ENCODE peak calls at places on chromosome 11, in eight cellular contexts. U is HCT116, O is foreskin fibroblast, J is cardiac fibroblast, R is HFFc6, L is WTC11, D is cardiac muscle cell, Y is body of pancreas. W is an unnamed sample.

GRCh38 chr11:36186340-36186739 is 102.9 kb downstream of the COMMD9 start:
- DNase-seq in U (no peak), O (peak; percentile 86), J (peak; percentile 93), R (peak; percentile 15), L (no peak), D (peak; percentile 91), Y (no peak), W (no peak)

GRCh38 chr11:111283945-111284481 is 14.3 kb upstream of the POU2AF3 start:
- DNase-seq in U (no peak), O (peak; percentile 13), J (no peak), R (peak; percentile 75), L (no peak), D (no peak), Y (no peak), W (no peak)

GRCh38 chr11:26573896-26574295 is 1.8 kb upstream of the MUC15 start:
- DNase-seq in U (no peak), O (peak; percentile 18), J (no peak), R (no peak), L (no peak), D (no peak), Y (no peak), W (no peak)

GRCh38 chr11:129346916-129347315 is 28.7 kb upstream of the BARX2 start:
- DNase-seq in U (no peak), O (no peak), J (no peak), R (no peak), L (no peak), D (peak; percentile 9), Y (no peak), W (no peak)

GRCh38 chr11:75598900-75599299 is 36.8 kb downstream of the SERPINH1 start:
- DNase-seq in U (no peak), O (no peak), J (no peak), R (no peak), L (no peak), D (no peak), Y (no peak), W (no peak)

GRCh38 chr11:58195939-58196338 is 7.1 kb downstream of the OR9Q2 start:
- DNase-seq in U (no peak), O (no peak), J (no peak), R (no peak), L (no peak), D (no peak), Y (no peak), W (no peak)

GRCh38 chr11:6397636-6398035 is 7.4 kb downstream of the SMPD1 start:
- DNase-seq in U (no peak), O (peak; percentile 42), J (peak; percentile 60), R (peak; percentile 28), L (no peak), D (peak; percentile 61), Y (no peak), W (no peak)

GRCh38 chr11:29816359-29816758 is 200.5 kb downstream of the KCNA4 start:
- DNase-seq in U (no peak), O (no peak), J (no peak), R (no peak), L (no peak), D (no peak), Y (no peak), W (no peak)

GRCh38 chr11:59207988-59208432 is 4.7 kb downstream of the MPEG1 start:
- DNase-seq in U (no peak), O (peak; percentile 74), J (peak; percentile 81), R (peak; percentile 40), L (peak; percentile 15), D (peak; percentile 75), Y (peak; percentile 60), W (peak; percentile 42)

GRCh38 chr11:106086850-106087249 is 9.4 kb downstream of the AASDHPPT start:
- DNase-seq in U (no peak), O (peak; percentile 15), J (no peak), R (no peak), L (no peak), D (no peak), Y (no peak), W (no peak)

GRCh38 chr11:61912991-61913698 is 4.2 kb downstream of the RAB3IL1 start:
- DNase-seq in U (no peak), O (no peak), J (no peak), R (no peak), L (peak; percentile 17), D (no peak), Y (no peak), W (no peak)

GRCh38 chr11:1241706-1242105 is 18.8 kb downstream of the MUC5B start:
- DNase-seq in U (no peak), O (no peak), J (no peak), R (no peak), L (no peak), D (no peak), Y (no peak), W (no peak)

GRCh38 chr11:128336203-128336602 is 251.2 kb downstream of the ETS1 start:
- DNase-seq in U (no peak), O (peak; percentile 70), J (peak; percentile 87), R (peak; percentile 99), L (no peak), D (peak; percentile 78), Y (peak; percentile 22), W (no peak)

GRCh38 chr11:118047749-118048148 is 29.1 kb upstream of the TMPRSS4 start:
- DNase-seq in U (no peak), O (no peak), J (no peak), R (no peak), L (no peak), D (no peak), Y (no peak), W (no peak)

GRCh38 chr11:61141601-61142028 is 19.6 kb downstream of the VPS37C start:
- DNase-seq in U (no peak), O (no peak), J (no peak), R (no peak), L (no peak), D (no peak), Y (peak; percentile 75), W (no peak)

GRCh38 chr11:123430736-123431356 is 777 bp downstream of the GRAMD1B start:
- DNase-seq in U (no peak), O (peak; percentile 55), J (peak; percentile 49), R (peak; percentile 67), L (peak; percentile 64), D (peak; percentile 59), Y (peak; percentile 27), W (peak; percentile 49)

GRCh38 chr11:123431619-123432018 is 1.6 kb downstream of the GRAMD1B start:
- DNase-seq in U (no peak), O (peak; percentile 9), J (no peak), R (no peak), L (no peak), D (no peak), Y (no peak), W (no peak)

GRCh38 chr11:123434911-123435310 is 4.8 kb downstream of the GRAMD1B start:
- DNase-seq in U (no peak), O (no peak), J (no peak), R (no peak), L (peak; percentile 23), D (no peak), Y (no peak), W (no peak)

GRCh38 chr11:123437236-123437979 is 7.3 kb downstream of the GRAMD1B start:
- DNase-seq in U (no peak), O (no peak), J (no peak), R (no peak), L (no peak), D (no peak), Y (no peak), W (no peak)

GRCh38 chr11:123434262-123434661 is 4.2 kb downstream of the GRAMD1B start:
- DNase-seq in U (peak; percentile 43), O (peak; percentile 23), J (no peak), R (peak; percentile 45), L (peak; percentile 48), D (no peak), Y (no peak), W (peak; percentile 39)
- TF ChIP-seq CTCF in U (peak; percentile 43), O (peak; percentile 2), J (peak; percentile 34), R (peak; percentile 65), L (no peak), D (peak; percentile 25), Y (no peak), W (no peak)

GRCh38 chr11:120660024-120660565 is 148.5 kb downstream of the GRIK4 start:
- DNase-seq in U (peak; percentile 46), O (peak; percentile 5), J (peak; percentile 25), R (no peak), L (peak; percentile 84), D (peak; percentile 38), Y (no peak), W (peak; percentile 63)
- TF ChIP-seq CTCF in U (peak; percentile 76), O (peak; percentile 12), J (peak; percentile 26), R (peak; percentile 70), L (peak; percentile 67), D (peak; percentile 58), Y (peak; percentile 35), W (peak; percentile 62)

DNA sequence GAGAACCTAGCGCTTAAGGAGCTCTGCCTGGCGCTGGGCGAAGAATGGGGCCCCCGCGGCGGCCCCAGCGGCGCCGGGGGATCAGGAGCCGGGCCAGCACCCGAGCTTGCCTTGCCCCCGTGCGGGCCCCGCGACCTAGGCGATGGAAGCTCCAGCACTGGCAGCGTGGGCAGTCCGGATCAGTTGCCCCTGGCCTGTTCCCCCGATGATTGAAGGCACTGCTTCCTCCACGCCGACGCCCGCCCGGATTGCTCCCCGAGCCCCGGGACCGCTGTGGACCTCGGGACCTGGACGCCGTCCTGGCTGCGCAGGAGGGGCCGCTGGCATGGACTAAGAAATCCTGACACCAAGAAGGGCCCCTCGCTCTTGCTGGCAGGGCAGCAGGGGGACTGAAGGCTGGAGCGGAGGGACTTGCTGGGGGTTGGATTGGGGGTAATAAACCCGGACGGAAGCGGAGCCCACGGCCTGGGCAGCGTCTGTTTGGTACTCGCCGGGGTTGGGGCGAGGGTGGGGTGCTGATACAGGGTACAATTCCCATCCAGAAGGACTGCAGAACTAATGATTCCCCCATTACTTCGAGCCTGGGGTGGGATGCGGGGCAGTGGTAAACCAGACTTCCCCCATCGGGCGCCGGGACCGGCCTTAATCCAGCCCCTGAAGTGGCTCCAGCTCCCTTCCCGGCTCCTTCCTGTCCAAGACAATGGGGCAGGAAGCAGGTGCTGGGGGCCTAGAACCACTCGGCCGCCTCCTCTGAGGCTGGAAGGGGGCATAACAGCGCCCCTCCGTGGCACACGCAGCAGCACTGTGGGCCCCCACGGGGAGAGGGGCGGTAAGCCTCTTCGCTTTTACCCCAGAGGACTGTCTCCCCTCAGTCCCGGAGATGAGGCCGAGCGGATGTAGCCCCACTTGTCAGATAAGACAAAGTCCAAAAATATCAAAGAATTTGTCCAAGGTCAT is 985 bp downstream of the CCDC85B start:
- DNase-seq in U (no peak), O (peak; percentile 94), J (peak; percentile 65), R (peak; percentile 42), L (peak; percentile 69), D (peak; percentile 52), Y (no peak), W (no peak)
- TF ChIP-seq CTCF in U (peak; percentile 52), O (peak; percentile 10), J (peak; percentile 17), R (peak; percentile 67), L (no peak), D (peak; percentile 35), Y (no peak), W (no peak)

DNA sequence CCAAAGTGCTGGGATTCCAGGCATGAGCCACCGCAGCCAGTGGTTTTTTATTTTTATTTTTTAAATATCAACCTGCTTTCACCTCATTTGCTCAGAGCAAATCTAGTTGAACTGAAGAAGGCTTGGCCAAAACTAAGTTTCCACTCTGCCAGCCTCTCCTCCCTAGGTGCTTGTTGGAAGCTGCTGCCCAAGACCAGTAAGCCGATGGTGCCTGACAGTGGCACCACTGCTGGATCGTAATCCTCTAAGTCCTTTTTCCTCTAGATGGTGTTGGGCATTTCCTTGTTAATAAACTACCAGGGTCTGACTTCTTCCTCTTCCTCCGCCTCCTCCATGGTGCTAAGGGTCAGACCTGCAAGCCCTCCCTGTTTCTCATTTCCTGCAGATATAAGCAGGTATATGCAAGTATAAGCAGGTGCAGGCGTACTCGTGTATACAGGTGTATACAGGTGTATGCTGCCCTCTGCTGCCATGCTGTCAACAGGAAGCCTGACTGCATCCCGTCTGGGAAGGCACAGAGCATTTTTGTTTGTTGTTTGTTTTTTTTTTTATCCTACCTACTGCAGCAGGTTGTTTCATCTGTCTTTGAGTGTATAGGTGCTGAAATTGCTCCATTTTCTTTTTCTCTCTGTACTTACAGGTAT is 1.6 kb downstream of the NADSYN1 start:
- DNase-seq in U (no peak), O (no peak), J (no peak), R (no peak), L (no peak), D (no peak), Y (peak; percentile 35), W (no peak)
- TF ChIP-seq CTCF in U (peak; percentile 45), O (no peak), J (no peak), R (no peak), L (no peak), D (no peak), Y (peak; percentile 37), W (no peak)

W was measured in glutamatergic neuron.